ENCODE peak calls at places on chromosomes 4 and X, in four cellular contexts. One of them, this sample, is unnamed.

GRCh38 chrX:53421125-53421524 is 1.3 kb downstream of the SMC1A start:
- DNase-seq in HEK293T: no peak
- DNase-seq in K562: peak
- DNase-seq in HepG2: no peak
- DNase-seq in this sample: no peak

GRCh38 chr4:138555584-138555983 is 313.4 kb upstream of the SLC7A11 start:
- DNase-seq in HepG2: peak
- DNase-seq in HEK293T: peak
- DNase-seq in K562: peak
- DNase-seq in this sample: peak

GRCh38 chrX:38973327-38973726 is 172.1 kb downstream of the MID1IP1 start:
- DNase-seq in HepG2: no peak
- DNase-seq in K562: no peak
- DNase-seq in HEK293T: no peak
- DNase-seq in this sample: no peak

GRCh38 chr4:137124278-137124932 is 407.9 kb downstream of the PCDH18 start:
- DNase-seq in HepG2: peak
- DNase-seq in K562: peak
- DNase-seq in HEK293T: peak
- DNase-seq in this sample: no peak

GRCh38 chrX:104318330-104319009 is 63.7 kb upstream of the ESX1 start:
- DNase-seq in K562: no peak
- DNase-seq in HepG2: peak
- DNase-seq in HEK293T: no peak
- DNase-seq in this sample: no peak

GRCh38 chr4:162162672-162163071 is 1.1 kb downstream of the FSTL5 start:
- DNase-seq in K562: no peak
- DNase-seq in HEK293T: no peak
- DNase-seq in HepG2: no peak
- DNase-seq in this sample: no peak

GRCh38 chr4:158172558-158173258 is at the start of gene GASK1B:
- DNase-seq in HepG2: peak
- DNase-seq in K562: peak
- DNase-seq in HEK293T: peak
- DNase-seq in this sample: peak

GRCh38 chrX:19791562-19791961 is 95.8 kb downstream of the SH3KBP1 start:
- DNase-seq in K562: no peak
- DNase-seq in HepG2: no peak
- DNase-seq in HEK293T: no peak
- DNase-seq in this sample: no peak

GRCh38 chr4:147735413-147736301 is 3.8 kb downstream of the ARHGAP10 start:
- DNase-seq in HepG2: no peak
- DNase-seq in HEK293T: no peak
- DNase-seq in K562: no peak
- DNase-seq in this sample: no peak
- TF ChIP-seq ELF4 in HepG2: no peak
- TF ChIP-seq ELF4 in HEK293T: no peak
- TF ChIP-seq ELF4 in K562: no peak
- TF ChIP-seq ELF4 in this sample: no peak

DNA sequence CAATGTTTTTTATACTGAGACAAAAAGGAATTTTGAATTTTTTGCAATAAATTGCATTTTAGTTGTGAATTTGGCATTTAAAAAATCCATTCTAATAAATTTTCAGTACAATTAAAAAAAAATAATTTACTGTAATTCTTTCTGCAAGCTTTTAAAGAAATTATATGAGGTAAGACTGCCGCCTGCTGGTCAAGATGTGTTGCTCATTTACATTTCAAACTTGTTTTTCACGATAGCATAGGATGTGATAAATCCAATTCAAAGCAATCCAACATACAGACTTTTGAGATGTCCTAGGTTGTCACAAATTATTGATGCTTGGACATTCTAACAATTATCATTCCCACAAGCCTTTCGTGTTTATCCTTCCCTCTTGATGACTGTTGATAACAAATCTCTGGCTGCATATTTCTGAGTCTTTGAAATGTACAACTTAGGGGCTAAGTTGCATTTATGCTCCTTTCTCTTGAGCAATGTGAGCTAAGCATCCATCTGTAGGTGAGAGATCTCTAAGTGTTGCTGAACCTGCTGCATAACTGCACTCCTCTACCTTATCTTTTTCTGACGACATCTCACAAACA is 21.7 kb upstream of the MFAP3L start:
- DNase-seq in HepG2: peak
- DNase-seq in HEK293T: peak
- DNase-seq in K562: peak
- DNase-seq in this sample: peak
- TF ChIP-seq ELF4 in HepG2: no peak
- TF ChIP-seq ELF4 in HEK293T: no peak
- TF ChIP-seq ELF4 in K562: no peak
- TF ChIP-seq ELF4 in this sample: no peak

GRCh38 chr4:81084029-81084428 is 53.5 kb downstream of the BMP3 start:
- DNase-seq in HEK293T: no peak
- DNase-seq in K562: no peak
- DNase-seq in HepG2: peak
- DNase-seq in this sample: no peak
- TF ChIP-seq ELF4 in HEK293T: no peak
- TF ChIP-seq ELF4 in K562: no peak
- TF ChIP-seq ELF4 in HepG2: no peak
- TF ChIP-seq ELF4 in this sample: no peak

DNA sequence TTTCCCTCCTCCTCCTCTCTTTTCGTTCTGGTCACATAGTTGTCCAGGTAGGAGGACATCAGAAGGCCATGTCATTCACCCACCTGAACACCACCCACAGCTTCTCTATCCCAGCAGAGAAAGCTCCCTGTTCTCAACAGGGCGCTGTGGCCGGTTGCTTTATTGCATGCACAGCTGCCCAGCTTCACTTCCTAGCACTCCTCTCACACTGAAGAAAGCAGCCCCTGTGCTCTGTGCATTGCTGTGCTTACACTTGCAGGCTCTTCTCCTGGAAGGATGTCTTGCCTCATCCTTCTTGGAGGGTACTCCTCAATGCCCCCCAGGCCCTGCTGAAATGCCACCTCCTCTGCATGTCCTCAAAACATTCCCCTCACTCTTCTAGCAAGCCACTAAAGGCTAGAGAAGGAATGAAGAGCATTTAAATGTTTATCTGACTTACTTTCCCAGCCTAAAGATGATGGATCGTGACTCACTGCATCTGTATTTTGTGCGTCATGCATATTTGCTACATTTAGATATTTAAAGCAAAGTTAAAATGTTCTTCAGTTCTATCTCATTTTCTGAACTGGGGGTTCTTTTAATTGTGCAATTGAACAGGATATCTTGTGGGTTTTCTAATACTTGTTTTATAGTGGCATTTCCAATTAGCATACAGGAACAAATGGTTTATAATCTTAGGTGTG is 186.4 kb upstream of the PUDP start:
- DNase-seq in HEK293T: no peak
- DNase-seq in K562: no peak
- DNase-seq in HepG2: no peak
- DNase-seq in this sample: no peak
- TF ChIP-seq ELF4 in HEK293T: no peak
- TF ChIP-seq ELF4 in K562: no peak
- TF ChIP-seq ELF4 in HepG2: no peak
- TF ChIP-seq ELF4 in this sample: no peak

GRCh38 chr4:173040200-173040599 is 128.4 kb upstream of the GALNT7 start:
- DNase-seq in HepG2: no peak
- DNase-seq in HEK293T: no peak
- DNase-seq in K562: no peak
- DNase-seq in this sample: no peak
- TF ChIP-seq ELF4 in HepG2: no peak
- TF ChIP-seq ELF4 in HEK293T: no peak
- TF ChIP-seq ELF4 in K562: no peak
- TF ChIP-seq ELF4 in this sample: no peak

DNA sequence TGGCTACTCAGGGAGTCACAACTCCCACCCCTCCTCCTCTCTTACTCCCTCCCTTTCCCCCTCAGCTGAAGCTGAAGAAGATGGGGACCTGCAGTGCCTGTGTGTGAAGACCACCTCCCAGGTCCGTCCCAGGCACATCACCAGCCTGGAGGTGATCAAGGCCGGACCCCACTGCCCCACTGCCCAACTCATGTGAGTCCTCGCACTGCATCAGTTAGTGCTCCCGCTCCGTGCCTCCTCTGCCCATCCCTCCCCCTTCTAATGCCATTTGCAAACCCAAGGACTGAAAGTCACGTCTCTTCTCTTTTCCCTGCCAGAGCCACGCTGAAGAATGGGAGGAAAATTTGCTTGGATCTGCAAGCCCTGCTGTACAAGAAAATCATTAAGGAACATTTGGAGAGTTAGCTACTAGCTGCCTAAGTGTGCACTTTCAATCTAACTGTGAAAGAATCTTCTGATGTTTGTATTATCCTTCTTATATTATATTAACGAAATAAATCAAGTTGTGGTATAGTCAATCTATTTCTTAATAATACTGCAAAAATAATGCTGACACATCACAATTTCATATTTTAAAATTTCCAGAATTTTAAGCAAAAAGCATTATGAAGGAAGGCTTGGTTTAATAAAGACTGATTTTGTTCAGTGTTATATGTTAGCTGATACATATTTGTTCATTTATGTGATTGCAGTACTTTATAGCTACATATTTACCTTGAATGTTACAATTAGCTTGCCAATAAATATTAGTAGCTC is 800 bp downstream of the PF4V1 start:
- DNase-seq in HepG2: no peak
- DNase-seq in K562: no peak
- DNase-seq in HEK293T: no peak
- DNase-seq in this sample: no peak
- TF ChIP-seq ELF4 in HepG2: no peak
- TF ChIP-seq ELF4 in K562: no peak
- TF ChIP-seq ELF4 in HEK293T: no peak
- TF ChIP-seq ELF4 in this sample: no peak